ENCODE peak calls at places on chromosomes 3 and 15, in seven cellular contexts. T is NCI-H69; J is stimulated activated CD4-positive, alpha-beta T cell treated with anti-CD3 and anti-CD28 coated beads, Interleukin-12 subunit alpha, Interleukin-12 subunit beta, amount 100 ng/mL, for 4 hours; D is AG20443; O is caudate nucleus; E is NCI-H1105 treated with DMSO at 0.1 percent for 48 hours; P is T-helper 1 cell. L is an unnamed sample.

GRCh38 chr15:58546066-58546591 is 114.3 kb downstream of the LIPC start:
- DNase-seq in E (no peak), J (no peak), O (no peak), T (no peak), D (no peak), P (no peak), L (no peak)

GRCh38 chr3:16548721-16549120 is 35.2 kb upstream of the RFTN1 start:
- DNase-seq in D (peak), O (no peak), J (no peak), P (no peak), E (no peak), T (no peak), L (no peak)

GRCh38 chr3:67076607-67077006 is 78.5 kb downstream of the KBTBD8 start:
- DNase-seq in E (no peak), J (no peak), T (no peak), O (no peak), D (no peak), P (no peak), L (no peak)

GRCh38 chr3:185750702-185751101 is 74.1 kb downstream of the IGF2BP2 start:
- DNase-seq in D (no peak), P (no peak), O (no peak), J (no peak), T (no peak), E (no peak), L (no peak)

GRCh38 chr15:96324192-96324895 is 6.2 kb upstream of the NR2F2 start:
- DNase-seq in E (no peak), D (no peak), P (no peak), J (no peak), O (no peak), T (no peak), L (peak)

GRCh38 chr3:83496459-83496858 is 1462.3 kb upstream of the CADM2 start:
- DNase-seq in D (no peak), P (no peak), J (no peak), E (no peak), O (no peak), T (no peak), L (no peak)

GRCh38 chr3:142053244-142053643 is 96.1 kb downstream of the TFDP2 start:
- DNase-seq in D (no peak), T (no peak), O (no peak), P (no peak), E (no peak), J (no peak), L (no peak)

GRCh38 chr3:102102394-102102793 is 253.1 kb downstream of the NFKBIZ start:
- DNase-seq in E (no peak), D (no peak), O (no peak), T (no peak), J (no peak), P (no peak), L (no peak)

GRCh38 chr15:90903733-90904536 is 833 bp downstream of the MAN2A2 start:
- DNase-seq in D (no peak), P (no peak), J (no peak), O (no peak), E (no peak), T (peak), L (no peak)

GRCh38 chr3:104584702-104585101 is 782.0 kb upstream of the ALCAM start:
- DNase-seq in E (no peak), O (no peak), J (no peak), D (no peak), T (no peak), P (no peak), L (no peak)

GRCh38 chr3:50205719-50206276 is 727 bp downstream of the SLC38A3 start:
- DNase-seq in J (peak), P (no peak), E (peak), D (peak), O (no peak), T (peak), L (no peak)

GRCh38 chr15:72936237-72936636 is 116.0 kb upstream of the NEO1 start:
- DNase-seq in O (no peak), J (no peak), D (no peak), E (no peak), T (no peak), P (no peak), L (no peak)

GRCh38 chr15:49145651-49146609 is 9.5 kb downstream of the COPS2 start:
- DNase-seq in E (peak), T (peak), O (no peak), P (no peak), J (no peak), D (peak), L (no peak)

GRCh38 chr3:154144825-154145465 is 23.8 kb downstream of the ARHGEF26 start:
- DNase-seq in O (no peak), E (no peak), P (no peak), D (no peak), J (no peak), T (peak), L (no peak)

GRCh38 chr3:54837964-54838363 is 89.9 kb downstream of the LRTM1 start:
- DNase-seq in T (peak), P (no peak), J (no peak), D (no peak), O (no peak), E (no peak), L (no peak)

GRCh38 chr15:52005748-52006701 is 13.0 kb upstream of the MAPK6 start:
- DNase-seq in D (peak), E (no peak), O (no peak), J (no peak), P (no peak), T (no peak), L (no peak)

GRCh38 chr3:15350141-15350540 is 17.8 kb upstream of the SH3BP5 start:
- DNase-seq in O (no peak), T (no peak), P (no peak), D (no peak), J (no peak), E (no peak), L (no peak)

GRCh38 chr3:47266709-47267489 is 15.7 kb downstream of the KIF9 start:
- DNase-seq in P (no peak), T (peak), D (peak), E (no peak), J (peak), O (no peak), L (no peak)

GRCh38 chr15:26083457-26084350 is 220.6 kb upstream of the ATP10A start:
- DNase-seq in J (no peak), E (no peak), P (no peak), O (no peak), T (no peak), D (peak), L (no peak)

GRCh38 chr3:187456268-187456667 is 88.1 kb downstream of the RTP4 start:
- DNase-seq in T (no peak), J (no peak), D (no peak), O (no peak), P (no peak), E (no peak), L (no peak)

GRCh38 chr3:70880416-70880815 is 568.0 kb upstream of the MDFIC2 start:
- DNase-seq in E (no peak), D (peak), O (no peak), T (no peak), P (no peak), J (no peak), L (no peak)